ENCODE peak calls at places on chromosomes 13 and 19, in four cellular contexts. T, H, G and W are unnamed samples.

GRCh38 chr19:35088514-35088913 is 27.1 kb upstream of the FXYD3 start:
- DNase-seq in T (peak), H (no peak), G (peak), W (no peak)

GRCh38 chr13:76741624-76742023 is 144.6 kb downstream of the KCTD12 start:
- DNase-seq in T (no peak), H (no peak), G (no peak), W (no peak)

GRCh38 chr19:46346821-46347571 is at the start of gene PPP5C:
- DNase-seq in H (peak), G (peak), T (peak), W (peak)

GRCh38 chr19:2695288-2695866 is 7.1 kb downstream of the GNG7 start:
- DNase-seq in G (no peak), T (no peak), H (peak), W (no peak)

GRCh38 chr13:48626077-48626449 is 27.7 kb upstream of the CYSLTR2 start:
- DNase-seq in G (no peak), T (peak), H (peak), W (no peak)

GRCh38 chr13:50843256-50844043 is at the start of gene DLEU7:
- DNase-seq in G (no peak), T (no peak), H (no peak), W (peak)

GRCh38 chr13:49046534-49046933 is 70.8 kb downstream of the FNDC3A start:
- DNase-seq in G (no peak), H (no peak), T (no peak), W (no peak)

GRCh38 chr13:105672911-105673310 is 862.6 kb downstream of the EFNB2 start:
- DNase-seq in T (no peak), H (no peak), G (no peak), W (no peak)

GRCh38 chr13:20709369-20709768 is 5.9 kb downstream of the IL17D start:
- DNase-seq in H (no peak), T (no peak), G (no peak), W (no peak)

GRCh38 chr13:34017231-34017630 is 199.3 kb downstream of the RFC3 start:
- DNase-seq in G (peak), T (no peak), H (no peak), W (no peak)

GRCh38 chr19:36963262-36963661 is 47.1 kb downstream of the ZNF568 start:
- DNase-seq in T (no peak), H (no peak), G (no peak), W (no peak)

GRCh38 chr13:66635526-66635925 is 594.6 kb downstream of the PCDH9 start:
- DNase-seq in G (peak), T (peak), H (no peak), W (no peak)

GRCh38 chr13:93248627-93249047 is 22.0 kb downstream of the GPC6 start:
- DNase-seq in H (no peak), G (peak), T (peak), W (no peak)

GRCh38 chr13:59391696-59392095 is 772.0 kb downstream of the DIAPH3 start:
- DNase-seq in G (peak), T (peak), H (peak), W (no peak)

GRCh38 chr19:32129141-32129540 is 216.3 kb upstream of the ZNF507 start:
- DNase-seq in T (no peak), H (no peak), G (no peak), W (no peak)

GRCh38 chr19:30567535-30568232 is 195.5 kb downstream of the ZNF536 start:
- DNase-seq in T (no peak), G (no peak), H (no peak), W (no peak)

GRCh38 chr13:106176103-106176502 is 359.4 kb downstream of the EFNB2 start:
- DNase-seq in T (peak), H (no peak), G (no peak), W (no peak)

GRCh38 chr19:43789029-43789428 is 8.3 kb upstream of the KCNN4 start:
- DNase-seq in T (peak), G (peak), H (no peak), W (no peak)

GRCh38 chr13:33800646-33801186 is 17.2 kb upstream of the RFC3 start:
- DNase-seq in T (no peak), H (no peak), G (no peak), W (no peak)

GRCh38 chr19:40374084-40374483 is 15.9 kb downstream of the HIPK4 start:
- DNase-seq in G (no peak), H (no peak), T (no peak), W (no peak)

GRCh38 chr19:46073268-46073922 is 32.6 kb upstream of the IGFL4 start:
- DNase-seq in G (no peak), T (no peak), H (no peak), W (no peak)

GRCh38 chr13:43698743-43699142 is 88.0 kb downstream of the ENOX1 start:
- DNase-seq in G (peak), T (peak), H (no peak), W (no peak)

DNA sequence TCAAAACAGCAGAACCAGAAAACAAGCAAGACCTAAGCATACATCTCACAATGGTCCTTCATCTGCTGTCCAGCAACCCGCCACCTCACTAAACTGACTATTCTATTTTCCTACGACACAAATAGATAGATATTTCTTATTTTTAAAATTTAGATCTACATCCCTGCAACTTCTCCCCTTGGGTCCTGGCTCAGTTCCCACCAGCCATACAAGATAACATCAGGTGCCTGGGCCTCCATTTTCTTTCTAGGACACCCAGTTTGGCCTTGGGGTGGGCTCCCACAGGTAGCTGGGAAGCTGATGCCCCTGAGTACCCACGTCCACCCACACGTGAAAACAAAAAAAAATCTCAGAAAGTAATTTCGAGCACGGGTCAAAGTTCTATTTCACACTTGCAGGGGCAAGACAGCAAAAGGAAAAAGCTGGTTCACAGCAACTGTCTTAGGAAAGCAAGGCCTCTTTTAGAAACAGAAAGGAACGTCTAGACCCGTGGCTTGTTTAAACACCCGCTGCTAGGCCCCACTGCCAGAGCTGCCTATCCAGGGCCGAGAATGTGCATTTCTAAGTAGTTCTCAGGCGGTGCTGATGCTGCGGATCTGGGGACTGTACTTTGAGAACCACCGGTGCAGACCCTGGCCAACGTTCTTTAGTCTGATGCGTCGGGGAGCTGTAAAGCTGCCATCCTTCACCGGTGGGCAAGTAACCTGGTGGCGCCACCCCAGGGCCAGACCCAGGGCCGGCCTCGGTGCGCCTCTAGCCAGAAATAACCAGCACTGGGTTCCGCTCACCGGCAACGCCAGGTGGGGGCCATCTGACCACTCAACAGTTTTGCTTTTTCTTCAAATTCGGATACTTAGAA is 47.3 kb downstream of the TGDS start:
- DNase-seq in H (peak), T (peak), G (peak), W (no peak)
- TF ChIP-seq CTCF in H (no peak), T (no peak), G (no peak), W (no peak)

GRCh38 chr13:113781571-113781970 is 22.5 kb downstream of the TMEM255B start:
- DNase-seq in T (no peak), H (no peak), G (peak), W (no peak)
- TF ChIP-seq CTCF in T (no peak), H (no peak), G (no peak), W (no peak)

GRCh38 chr19:1035998-1036621 is 3.8 kb upstream of the ABCA7 start:
- DNase-seq in T (no peak), H (no peak), G (no peak), W (no peak)
- TF ChIP-seq CTCF in T (no peak), H (no peak), G (no peak), W (no peak)

GRCh38 chr13:102487330-102487729 is 85.5 kb upstream of the FGF14 start:
- DNase-seq in T (no peak), H (no peak), G (no peak), W (no peak)

GRCh38 chr13:102484329-102484728 is 82.5 kb upstream of the FGF14 start:
- DNase-seq in G (peak), T (no peak), H (no peak), W (no peak)
- TF ChIP-seq CTCF in G (peak), T (no peak), H (peak), W (no peak)

DNA sequence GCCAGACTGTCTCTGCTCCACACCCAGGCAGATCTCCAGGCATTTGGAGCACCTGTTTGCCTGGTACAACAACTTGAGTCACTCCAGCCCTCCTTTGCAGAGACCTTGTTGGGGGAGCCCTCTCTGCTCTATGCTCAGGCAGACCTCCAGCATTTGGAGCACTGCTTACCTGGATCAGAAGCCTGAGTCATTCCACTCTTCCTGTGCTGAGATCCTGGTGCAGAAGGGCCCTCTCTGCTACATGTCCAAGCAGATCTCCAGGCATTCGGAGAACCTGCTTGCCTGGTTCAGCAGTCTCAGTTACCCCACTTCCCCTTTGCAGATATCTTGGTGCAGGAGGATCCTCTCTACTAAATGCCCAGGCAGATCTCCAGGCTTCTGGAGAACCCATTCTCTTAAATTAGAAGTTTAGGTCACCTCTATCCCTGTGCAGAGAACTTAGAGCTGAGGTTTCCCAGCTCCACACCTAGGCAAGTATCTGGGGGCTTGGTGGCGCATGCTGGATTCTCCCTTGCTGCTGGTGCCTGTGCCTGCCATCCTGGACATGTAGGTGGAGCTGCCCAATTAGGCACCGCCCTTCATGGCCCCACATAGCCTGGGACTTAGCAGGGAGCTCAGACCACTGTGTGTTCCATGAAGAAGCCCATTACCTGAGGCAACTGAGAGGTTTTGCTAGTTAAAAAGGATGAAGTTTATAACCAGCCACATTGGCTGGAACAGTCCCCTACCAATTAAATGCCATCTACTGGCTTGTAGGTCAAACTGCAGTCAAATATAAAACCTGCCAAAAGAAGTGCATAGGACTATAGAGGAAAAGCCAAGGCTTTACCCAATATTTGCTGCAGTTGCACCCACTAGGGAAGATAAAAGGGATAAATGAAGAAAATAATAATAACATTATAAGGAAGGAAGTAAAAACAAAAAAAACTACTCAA is 97.6 kb upstream of the SLITRK6 start:
- DNase-seq in G (peak), H (no peak), T (no peak), W (no peak)
- TF ChIP-seq CTCF in G (peak), H (no peak), T (no peak), W (no peak)

GRCh38 chr19:23686622-23687423 is at the start of gene ZNF675:
- DNase-seq in H (peak), G (peak), T (peak), W (peak)
- TF ChIP-seq CTCF in H (no peak), G (no peak), T (no peak), W (no peak)

GRCh38 chr19:13034636-13035035 is 39.4 kb downstream of the NFIX start:
- DNase-seq in T (no peak), G (peak), H (no peak), W (no peak)

GRCh38 chr19:13031917-13032623 is 36.8 kb downstream of the NFIX start:
- DNase-seq in T (no peak), G (peak), H (no peak), W (no peak)

GRCh38 chr19:13033819-13034611 is 38.7 kb downstream of the NFIX start:
- DNase-seq in T (peak), H (peak), G (peak), W (no peak)

GRCh38 chr19:13032837-13033236 is 37.6 kb downstream of the NFIX start:
- DNase-seq in H (no peak), T (no peak), G (no peak), W (no peak)

DNA sequence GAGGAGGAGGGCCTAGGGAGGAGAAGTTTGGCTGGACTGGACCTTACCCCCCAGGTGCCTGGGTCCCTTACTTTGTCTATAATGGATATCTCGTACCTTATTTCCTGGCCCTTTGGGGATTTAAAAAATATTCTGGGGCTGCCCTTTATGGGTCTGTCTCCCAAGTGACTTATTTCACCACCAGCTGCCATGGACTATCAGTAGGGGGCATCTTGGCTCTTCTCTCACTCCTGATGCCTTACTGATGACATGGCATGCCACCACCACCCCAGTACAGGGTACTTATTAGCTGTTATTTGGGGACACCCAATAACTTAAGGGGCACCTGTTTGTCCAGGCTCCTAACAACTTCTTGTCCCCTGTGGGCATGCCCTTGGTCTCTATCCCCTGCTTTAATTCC is 38.0 kb downstream of the NFIX start:
- DNase-seq in H (no peak), G (no peak), T (no peak), W (no peak)
- TF ChIP-seq CTCF in H (no peak), G (no peak), T (peak), W (no peak)